ENCODE peak calls at places on chromosomes 1 and 21, in ten cellular contexts. P is adrenal gland, J is PC-3, S is neural progenitor cell, W is fibroblast of lung, Q is cardiac muscle cell, Z is psoas muscle, B is transverse colon, G is pancreas, I is thoracic aorta. H is an unnamed sample. For H3K9me3, the result is how much of the 10 kb centered on the place peaks cover.

GRCh38 chr1:43994071-43994470 is 2.7 kb downstream of the CCDC24 start:
- DNase-seq in P (no peak), J (no peak), S (no peak), W (no peak), Q (no peak), Z (no peak), B (no peak), G (no peak), I (no peak), H (no peak)

GRCh38 chr1:230915079-230915478 is 46.8 kb upstream of the C1orf198 start:
- DNase-seq in P (no peak), J (no peak), S (no peak), W (no peak), Q (no peak), Z (no peak), B (no peak), G (no peak), I (no peak), H (peak)

GRCh38 chr1:2251786-2252185 is 23.7 kb downstream of the SKI start:
- DNase-seq in P (peak), J (no peak), S (no peak), W (no peak), Q (peak), Z (peak), B (no peak), G (peak), I (no peak), H (no peak)

GRCh38 chr1:221778535-221779142 is 36.8 kb upstream of the DUSP10 start:
- DNase-seq in P (no peak), J (no peak), S (no peak), W (no peak), Q (no peak), Z (no peak), B (peak), G (no peak), I (no peak), H (no peak)

GRCh38 chr1:16181887-16182719 is 26.2 kb upstream of the EPHA2 start:
- DNase-seq in P (peak), J (peak), S (peak), W (peak), Q (peak), Z (peak), B (peak), G (peak), I (peak), H (peak)

GRCh38 chr1:32666866-32667566 is 16.0 kb downstream of the RBBP4 start:
- DNase-seq in P (no peak), J (no peak), S (no peak), W (no peak), Q (peak), Z (no peak), B (no peak), G (no peak), I (no peak), H (peak)

GRCh38 chr1:40711465-40712404 is 20.2 kb downstream of the NFYC start:
- DNase-seq in P (no peak), J (peak), S (no peak), W (peak), Q (peak), Z (no peak), B (peak), G (no peak), I (no peak), H (no peak)

GRCh38 chr1:21703318-21703963 is 34.3 kb upstream of the RAP1GAP start:
- DNase-seq in P (peak), J (peak), S (peak), W (peak), Q (peak), Z (no peak), B (no peak), G (no peak), I (no peak), H (no peak)

GRCh38 chr1:68327414-68327813 is 95.1 kb upstream of the WLS start:
- DNase-seq in P (no peak), J (no peak), S (no peak), W (peak), Q (peak), Z (no peak), B (no peak), G (no peak), I (no peak), H (no peak)

DNA sequence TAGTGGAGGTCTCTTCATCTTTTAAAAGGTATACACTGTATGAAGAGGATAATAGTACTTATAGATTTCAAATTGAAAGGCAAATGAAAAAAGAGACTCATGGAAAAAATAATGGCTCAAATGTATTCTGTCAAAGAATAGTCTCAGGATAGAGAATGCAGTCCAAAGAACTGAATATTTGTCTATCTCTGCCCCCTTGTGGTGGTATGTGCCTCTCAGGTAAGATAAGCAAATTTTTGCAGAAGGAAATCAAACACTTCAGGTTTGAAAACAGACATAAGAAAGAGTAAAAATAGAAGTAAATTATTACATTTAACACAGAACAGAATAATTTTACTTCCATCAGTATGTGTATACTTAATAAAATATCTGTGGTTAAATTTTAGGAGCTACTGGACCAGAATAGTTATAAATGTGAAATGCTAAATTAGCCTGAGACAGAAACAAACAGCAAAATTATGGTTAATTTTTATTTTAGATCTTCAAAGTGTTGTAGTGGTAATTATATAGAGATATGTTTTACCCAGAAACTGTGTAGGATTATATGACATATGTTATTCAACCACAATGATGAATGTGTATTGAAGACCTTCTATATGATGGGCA is 164.4 kb upstream of the PALMD start:
- DNase-seq in P (peak), J (peak), S (peak), W (peak), Q (peak), Z (no peak), B (peak), G (no peak), I (no peak), H (peak)
- TF ChIP-seq CTCF in P (peak), J (peak), S (peak), W (peak), Q (peak), Z (peak), B (peak), G (peak), I (peak), H (peak)

GRCh38 chr1:147699686-147700041 is 29.3 kb upstream of the ACP6 start:
- DNase-seq in P (no peak), J (no peak), S (no peak), W (no peak), Q (no peak), Z (no peak), B (no peak), G (no peak), I (no peak), H (no peak)

DNA sequence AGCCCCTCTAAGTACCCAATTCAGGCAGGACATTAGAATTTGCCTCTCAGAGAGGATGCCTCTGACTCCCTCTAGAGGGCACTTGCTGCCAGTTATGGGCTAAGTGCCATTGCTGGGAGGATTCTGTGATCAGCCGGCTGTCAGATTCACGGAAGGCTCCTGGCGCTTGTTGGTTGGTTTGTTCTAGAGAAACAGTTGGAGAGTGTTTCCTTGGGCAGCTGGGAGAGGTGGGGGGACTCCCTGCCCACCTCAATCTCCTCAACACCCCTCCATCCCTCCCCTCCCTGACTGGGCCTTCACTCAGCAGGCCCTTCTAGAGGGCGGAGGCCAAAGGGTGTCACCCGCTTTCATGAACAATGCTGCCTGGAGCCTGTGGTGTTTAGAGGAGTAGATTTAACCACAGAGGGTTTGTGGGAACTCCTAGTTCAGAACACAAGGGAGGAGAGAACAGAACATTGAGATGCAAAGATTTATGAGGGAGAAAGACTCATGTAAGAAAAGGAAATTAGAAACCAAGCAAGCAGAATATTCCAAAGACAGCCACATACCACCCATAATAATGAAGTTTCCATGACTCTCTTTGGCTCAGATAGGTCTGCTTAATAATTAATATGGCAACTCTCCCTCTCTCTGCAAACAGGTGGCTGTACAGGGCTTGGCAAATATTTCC is 29.9 kb upstream of the ACP6 start:
- DNase-seq in P (peak), J (peak), S (peak), W (peak), Q (peak), Z (no peak), B (peak), G (peak), I (no peak), H (peak)
- H3K4me3 ChIP-seq in P (no peak), J (no peak), S (no peak), W (no peak), Q (no peak), Z (no peak), B (no peak), G (no peak), I (no peak), H (no peak)

DNA sequence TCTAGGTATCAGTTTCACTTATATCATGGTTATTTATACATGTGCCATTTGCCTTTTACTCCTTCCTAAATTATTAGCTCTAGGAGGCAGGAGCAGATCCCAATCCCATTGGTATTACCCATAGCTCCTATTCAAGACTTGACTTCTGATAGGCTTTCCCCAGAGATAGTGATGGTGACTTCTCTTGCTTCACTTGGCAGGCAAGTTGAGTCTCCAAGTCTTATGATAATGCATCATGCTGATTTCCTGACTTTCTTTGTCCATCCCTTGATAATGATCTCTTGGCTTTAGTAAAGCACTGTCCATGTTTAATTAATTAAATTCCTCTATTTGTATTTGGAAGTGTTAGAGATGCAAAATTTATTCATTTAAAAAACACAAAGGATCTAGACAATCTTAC is 253.5 kb upstream of the ADAMTS5 start:
- DNase-seq in P (no peak), J (no peak), S (no peak), W (no peak), Q (no peak), Z (no peak), B (no peak), G (no peak), I (no peak), H (no peak)
- H3K9me3 ChIP-seq in P (under half), J (under half), S (under half), W (under half), Q (under half), Z (under half), B (under half), G (under half), I (under half), H (under half)

DNA sequence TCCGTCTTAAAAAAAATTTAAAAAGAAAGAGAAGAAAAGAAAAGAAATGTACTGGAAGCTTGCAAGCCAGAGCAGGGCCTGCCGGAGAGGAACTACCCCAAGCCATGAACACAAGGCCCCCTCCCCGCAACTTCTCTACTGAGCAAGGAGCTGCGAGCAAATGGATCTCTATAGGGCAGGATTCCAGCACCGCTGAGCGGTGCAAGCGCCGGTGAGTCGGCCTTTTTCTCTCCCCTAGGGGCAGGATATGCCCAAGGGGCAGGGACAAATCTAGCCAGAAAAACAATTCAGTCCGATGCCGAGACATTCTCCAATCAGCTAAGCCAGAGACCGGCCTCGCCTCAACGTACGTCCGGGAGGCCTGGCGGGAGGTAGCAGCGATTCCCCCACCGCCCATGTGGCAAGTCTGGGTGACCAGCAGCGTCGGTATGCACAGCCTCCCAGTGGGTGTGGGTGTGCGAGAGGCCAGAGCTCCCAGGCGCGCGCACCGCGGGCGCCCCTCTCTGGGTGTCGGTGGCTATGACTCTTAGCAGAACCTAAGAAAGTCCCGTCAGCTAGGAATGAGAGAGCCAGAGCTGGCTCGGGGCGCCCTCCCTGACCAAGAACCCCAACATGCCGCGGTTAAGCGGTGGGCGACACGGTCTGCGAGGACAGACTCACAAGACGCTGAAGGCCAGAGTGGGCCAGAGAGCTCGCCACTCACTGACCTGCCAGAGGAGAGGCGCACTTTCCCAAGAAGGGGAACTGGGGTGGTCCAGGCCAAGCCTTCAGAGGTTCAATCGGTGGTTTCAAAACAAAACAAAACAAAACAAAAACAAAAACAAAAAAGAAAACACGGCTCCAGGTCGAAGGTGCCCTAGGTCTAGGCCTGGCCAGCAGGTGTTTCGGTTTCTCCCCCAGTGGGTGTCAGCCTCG is 1.9 kb downstream of the CSMD2 start:
- DNase-seq in P (peak), J (peak), S (peak), W (peak), Q (peak), Z (peak), B (peak), G (peak), I (peak), H (peak)
- TF ChIP-seq CTCF in P (peak), J (peak), S (peak), W (peak), Q (peak), Z (peak), B (peak), G (peak), I (peak), H (peak)

GRCh38 chr21:41166947-41167346 is 1.0 kb upstream of the BACE2 start:
- DNase-seq in P (no peak), J (no peak), S (no peak), W (no peak), Q (peak), Z (no peak), B (no peak), G (peak), I (no peak), H (no peak)
- H3K4me3 ChIP-seq in P (no peak), J (peak), S (peak), W (peak), Q (peak), Z (peak), B (peak), G (no peak), I (peak), H (no peak)

GRCh38 chr1:226578946-226579639 is 30.5 kb downstream of the STUM start:
- DNase-seq in P (no peak), J (no peak), S (no peak), W (no peak), Q (no peak), Z (no peak), B (no peak), G (no peak), I (no peak), H (no peak)
- H3K9me3 ChIP-seq in P (under half), J (under half), S (under half), W (under half), Q (under half), Z (under half), B (under half), G (under half), I (under half), H (under half)

GRCh38 chr1:160606611-160607010 is 27.3 kb upstream of the CD84 start:
- DNase-seq in P (no peak), J (no peak), S (no peak), W (no peak), Q (no peak), Z (no peak), B (no peak), G (no peak), I (no peak), H (no peak)

GRCh38 chr1:160605792-160606520 is 26.7 kb upstream of the CD84 start:
- DNase-seq in P (no peak), J (no peak), S (no peak), W (no peak), Q (no peak), Z (no peak), B (no peak), G (no peak), I (no peak), H (no peak)

GRCh38 chr1:160608514-160608913 is 29.2 kb upstream of the CD84 start:
- DNase-seq in P (no peak), J (no peak), S (no peak), W (no peak), Q (no peak), Z (no peak), B (no peak), G (no peak), I (no peak), H (no peak)

GRCh38 chr1:160608057-160608456 is 28.8 kb upstream of the CD84 start:
- DNase-seq in P (no peak), J (no peak), S (no peak), W (no peak), Q (no peak), Z (no peak), B (no peak), G (no peak), I (no peak), H (no peak)

DNA sequence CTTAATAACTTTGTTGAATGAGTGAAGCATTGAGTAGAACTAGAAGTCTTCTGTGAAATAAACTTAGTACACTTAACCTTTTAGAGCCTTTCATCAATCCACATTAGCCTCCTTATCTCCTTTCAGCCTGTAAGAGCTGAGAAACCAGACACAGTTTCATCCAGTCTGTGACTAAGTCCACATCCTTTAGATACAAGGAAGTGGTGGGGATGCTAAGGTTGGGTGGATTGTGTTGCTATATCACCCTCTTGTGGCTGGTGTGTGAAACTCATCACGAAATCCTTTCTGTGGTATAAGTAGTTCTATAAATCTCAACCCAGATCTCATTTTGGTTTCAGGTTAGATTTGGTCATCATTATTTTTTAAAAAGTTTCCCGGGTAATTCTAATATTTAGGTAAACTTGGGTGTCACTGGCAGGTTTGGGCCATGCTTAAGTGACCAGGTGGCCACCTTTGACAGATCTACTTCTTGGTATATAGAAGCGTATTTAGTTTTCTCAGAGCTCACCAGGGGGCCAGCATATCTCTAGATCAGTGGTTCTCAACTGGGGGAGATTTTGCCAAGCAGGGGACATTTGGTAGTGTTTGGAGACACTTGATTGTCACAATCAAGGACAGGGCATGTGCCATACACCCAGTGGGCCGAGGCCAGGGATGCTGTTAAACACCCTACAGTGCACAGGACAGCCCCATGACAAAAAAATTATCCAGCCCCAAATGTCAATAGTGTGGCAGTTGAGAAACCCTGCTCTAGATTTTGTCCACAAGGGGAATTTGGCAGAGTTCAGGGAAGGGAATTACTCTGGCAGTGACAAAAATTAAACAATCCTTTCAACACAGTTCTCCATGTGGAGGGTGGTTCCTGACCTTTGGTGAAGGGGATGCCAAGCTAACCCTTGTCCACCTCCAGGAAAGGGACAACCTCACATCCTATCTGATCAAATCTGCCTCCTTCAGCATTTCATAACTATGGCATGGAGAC is 28.0 kb upstream of the CD84 start:
- DNase-seq in P (peak), J (peak), S (peak), W (peak), Q (peak), Z (no peak), B (peak), G (no peak), I (no peak), H (peak)
- TF ChIP-seq CTCF in P (peak), J (peak), S (peak), W (peak), Q (peak), Z (peak), B (peak), G (peak), I (no peak), H (peak)

GRCh38 chr1:209318302-209319056 is 265.0 kb upstream of the CAMK1G start:
- DNase-seq in P (no peak), J (peak), S (no peak), W (no peak), Q (peak), Z (no peak), B (no peak), G (no peak), I (no peak), H (no peak)
- H3K4me3 ChIP-seq in P (no peak), J (peak), S (no peak), W (no peak), Q (no peak), Z (no peak), B (no peak), G (no peak), I (no peak), H (no peak)

GRCh38 chr21:26191609-26192008 is 21.0 kb upstream of the APP start:
- DNase-seq in P (no peak), J (no peak), S (no peak), W (no peak), Q (no peak), Z (no peak), B (no peak), G (no peak), I (no peak), H (no peak)
- H3K9me3 ChIP-seq in P (under half), J (under half), S (under half), W (under half), Q (under half), Z (under half), B (under half), G (under half), I (under half), H (under half)